ENCODE peak calls at places on chromosomes 4 and X, in five cellular contexts. S is AG10803, R is astrocyte of the cerebellum, B is cardiac muscle cell, I is fibroblast of pulmonary artery. T is an unnamed sample.
A peak's percentile ranks its signal among the peaks of the same experiment; 100 is the strongest.

GRCh38 chrX:150696264-150696789 is 3.1 kb downstream of the MTMR1 start:
- DNase-seq in B (no peak), I (no peak), R (no peak), S (no peak), T (no peak)

GRCh38 chrX:15299945-15300851 is 15.2 kb downstream of the ASB11 start:
- DNase-seq in B (peak; percentile 38), R (no peak), S (peak; percentile 17), I (peak; percentile 52), T (peak; percentile 21)

GRCh38 chrX:72477787-72478186 is 94.9 kb downstream of the HDAC8 start:
- DNase-seq in R (no peak), B (no peak), I (no peak), S (peak; percentile 4), T (peak; percentile 47)

GRCh38 chr4:1365271-1366178 is 18.5 kb downstream of the UVSSA start:
- DNase-seq in I (no peak), B (no peak), R (no peak), S (no peak), T (no peak)

GRCh38 chrX:101550362-101550761 is at the start of gene ARMCX1:
- DNase-seq in R (peak; percentile 35), B (peak; percentile 88), I (peak; percentile 85), S (peak; percentile 76), T (peak; percentile 85)

GRCh38 chrX:38061335-38061734 is 55.0 kb downstream of the SYTL5 start:
- DNase-seq in S (peak; percentile 10), B (no peak), R (peak; percentile 35), I (peak; percentile 20), T (peak; percentile 47)

GRCh38 chr4:26820346-26820745 is 40.3 kb upstream of the STIM2 start:
- DNase-seq in B (no peak), R (no peak), I (no peak), S (no peak), T (no peak)

GRCh38 chr4:41334182-41334581 is 77.5 kb downstream of the UCHL1 start:
- DNase-seq in S (no peak), R (no peak), I (no peak), B (no peak), T (no peak)

DNA sequence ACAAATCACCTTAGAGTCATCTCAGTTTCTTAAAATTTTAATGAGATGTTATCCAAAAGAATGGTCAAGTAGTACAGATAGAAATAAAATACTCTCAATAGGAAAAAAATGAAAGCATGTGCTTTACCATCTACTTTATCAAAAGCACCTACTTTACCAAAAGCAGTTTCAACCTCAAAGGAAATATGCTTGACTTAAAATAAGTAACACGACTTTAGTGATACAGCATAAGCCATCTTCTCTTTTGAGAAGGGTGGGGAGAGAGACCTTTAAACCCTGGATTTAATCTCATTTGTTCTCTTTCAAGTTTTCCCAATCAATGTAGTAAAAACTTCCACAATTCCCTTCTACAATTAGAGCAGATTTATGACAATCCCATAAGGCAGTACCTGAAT is 26.5 kb downstream of the OTUD4 start:
- DNase-seq in I (no peak), R (no peak), B (no peak), S (no peak), T (no peak)
- H3K4me3 ChIP-seq in I (no peak overlapping the region), R (no peak overlapping the region), B (no peak overlapping the region), S (no peak overlapping the region), T (no peak overlapping the region)

GRCh38 chr4:73193155-73193554 is 65.4 kb downstream of the ANKRD17 start:
- DNase-seq in I (no peak), R (no peak), S (no peak), B (no peak), T (no peak)

GRCh38 chr4:73189274-73189810 is 69.3 kb downstream of the ANKRD17 start:
- DNase-seq in R (no peak), B (no peak), I (no peak), S (no peak), T (no peak)

GRCh38 chr4:73193659-73194058 is 64.9 kb downstream of the ANKRD17 start:
- DNase-seq in R (no peak), S (no peak), B (no peak), I (no peak), T (no peak)

GRCh38 chr4:73197220-73197619 is 61.4 kb downstream of the ANKRD17 start:
- DNase-seq in B (peak; percentile 29), S (peak; percentile 3), R (no peak), I (peak; percentile 35), T (peak; percentile 56)

GRCh38 chr4:73194064-73194463 is 64.5 kb downstream of the ANKRD17 start:
- DNase-seq in I (no peak), S (no peak), B (no peak), R (no peak), T (no peak)
- TF ChIP-seq CTCF in I (no peak), S (no peak), B (no peak), R (no peak), T (no peak)

DNA sequence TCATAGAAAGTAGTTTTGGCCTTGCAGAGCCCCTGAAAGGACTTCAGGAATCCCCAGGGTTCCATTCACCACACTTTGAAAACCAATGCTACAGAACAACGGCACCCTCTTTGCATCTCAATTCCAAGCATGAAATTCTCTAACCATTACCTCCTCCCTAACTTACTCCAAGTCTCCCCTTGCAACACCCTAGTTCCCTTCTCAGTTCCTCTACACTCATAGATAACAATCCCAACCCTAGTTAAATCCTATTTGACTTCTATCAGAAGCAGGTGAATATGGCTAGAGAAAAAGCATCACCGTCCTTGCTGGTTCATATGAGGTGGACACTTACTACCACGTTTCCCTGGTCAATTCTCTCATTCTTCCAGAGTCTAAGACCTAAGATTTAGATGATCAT is 2.4 kb downstream of the RCHY1 start:
- DNase-seq in S (no peak), I (no peak), R (no peak), B (peak; percentile 2), T (no peak)
- H3K4me3 ChIP-seq in S (no peak overlapping the region), I (peak overlapping the region; percentile 92), R (peak overlapping the region; percentile 16), B (no peak overlapping the region), T (peak overlapping the region; percentile 97)

DNA sequence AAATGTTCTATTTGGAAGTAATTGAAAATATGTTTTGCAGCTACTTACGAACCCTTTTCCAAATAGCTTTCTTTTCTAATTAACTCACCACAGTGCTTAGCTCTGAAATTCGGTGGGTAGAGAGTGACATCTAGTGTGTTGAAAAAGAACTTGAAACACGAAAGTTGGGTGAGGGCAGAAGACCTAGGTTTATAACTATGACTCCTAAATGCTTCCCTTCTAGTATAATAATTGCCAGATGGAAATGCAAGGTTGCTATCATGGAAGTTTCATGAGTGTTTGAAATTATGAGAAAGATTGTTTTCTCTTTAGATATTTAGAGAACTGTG is 77.2 kb upstream of the NOCT start:
- DNase-seq in B (peak; percentile 72), I (peak; percentile 74), R (peak; percentile 66), S (peak; percentile 46), T (peak; percentile 54)
- TF ChIP-seq CTCF in B (peak; percentile 45), I (peak; percentile 54), R (peak; percentile 54), S (peak; percentile 62), T (peak; percentile 43)

DNA sequence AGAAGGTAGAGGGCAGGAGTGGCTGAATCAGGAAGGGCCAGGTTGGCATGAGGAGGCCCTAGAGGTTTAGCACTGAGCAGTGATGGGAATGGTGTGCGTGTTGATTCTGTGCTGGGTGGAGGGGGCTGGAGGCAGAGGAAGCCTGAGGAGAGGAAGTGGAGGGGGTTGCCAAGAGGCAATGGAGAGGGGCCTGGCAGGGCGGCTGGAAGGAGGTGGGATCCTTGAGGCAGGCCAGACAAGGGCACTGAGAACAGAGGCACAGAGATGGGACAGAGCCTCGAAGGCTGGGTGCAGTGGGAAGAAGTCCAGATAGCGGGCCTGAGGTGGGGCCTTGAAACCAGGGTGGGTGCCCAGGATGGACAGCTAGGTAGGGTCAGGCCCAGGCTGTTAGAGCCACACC is 24.3 kb downstream of the SH3BP2 start:
- DNase-seq in I (no peak), B (no peak), S (no peak), R (no peak), T (no peak)
- H3K4me3 ChIP-seq in I (no peak overlapping the region), B (no peak overlapping the region), S (no peak overlapping the region), R (no peak overlapping the region), T (no peak overlapping the region)

GRCh38 chrX:23610491-23610890 is 56.8 kb upstream of the PRDX4 start:
- DNase-seq in S (no peak), B (no peak), I (no peak), R (no peak), T (no peak)
- TF ChIP-seq CTCF in S (no peak), B (no peak), I (no peak), R (no peak), T (no peak)

DNA sequence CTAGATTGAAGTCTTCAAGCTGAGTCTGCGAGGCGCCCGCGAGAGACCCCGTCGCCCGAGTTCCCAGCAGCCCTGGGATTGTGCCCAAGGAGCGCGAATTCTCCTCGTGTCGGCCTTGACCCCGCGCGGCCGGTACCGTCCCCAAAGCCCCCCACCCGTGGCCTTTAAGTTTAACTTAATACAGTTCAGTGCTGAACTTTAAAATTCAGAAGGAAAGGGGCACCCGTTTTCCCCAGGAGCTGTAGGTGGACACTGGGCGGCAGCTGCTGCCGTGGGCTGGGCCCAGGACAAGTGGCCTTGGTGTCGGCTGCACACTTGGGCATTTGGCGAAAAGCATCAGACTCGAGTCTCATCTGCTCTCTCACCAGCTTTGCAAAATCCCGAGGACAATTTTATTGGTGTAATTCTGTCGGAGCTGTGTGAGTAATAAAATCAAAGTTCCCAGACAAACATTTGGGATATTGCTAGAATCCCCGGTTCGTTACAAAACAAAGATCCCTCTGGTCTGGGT is 634 bp downstream of the CWH43 start:
- DNase-seq in B (no peak), R (no peak), S (no peak), I (no peak), T (no peak)
- H3K4me3 ChIP-seq in B (no peak overlapping the region), R (no peak overlapping the region), S (no peak overlapping the region), I (no peak overlapping the region), T (no peak overlapping the region)

GRCh38 chrX:8455600-8455999 is 9.0 kb upstream of the VCX3B start:
- DNase-seq in S (no peak), I (no peak), B (peak; percentile 4), R (no peak), T (no peak)
- TF ChIP-seq CTCF in S (no peak), I (peak; percentile 15), B (peak; percentile 28), R (no peak), T (no peak)

DNA sequence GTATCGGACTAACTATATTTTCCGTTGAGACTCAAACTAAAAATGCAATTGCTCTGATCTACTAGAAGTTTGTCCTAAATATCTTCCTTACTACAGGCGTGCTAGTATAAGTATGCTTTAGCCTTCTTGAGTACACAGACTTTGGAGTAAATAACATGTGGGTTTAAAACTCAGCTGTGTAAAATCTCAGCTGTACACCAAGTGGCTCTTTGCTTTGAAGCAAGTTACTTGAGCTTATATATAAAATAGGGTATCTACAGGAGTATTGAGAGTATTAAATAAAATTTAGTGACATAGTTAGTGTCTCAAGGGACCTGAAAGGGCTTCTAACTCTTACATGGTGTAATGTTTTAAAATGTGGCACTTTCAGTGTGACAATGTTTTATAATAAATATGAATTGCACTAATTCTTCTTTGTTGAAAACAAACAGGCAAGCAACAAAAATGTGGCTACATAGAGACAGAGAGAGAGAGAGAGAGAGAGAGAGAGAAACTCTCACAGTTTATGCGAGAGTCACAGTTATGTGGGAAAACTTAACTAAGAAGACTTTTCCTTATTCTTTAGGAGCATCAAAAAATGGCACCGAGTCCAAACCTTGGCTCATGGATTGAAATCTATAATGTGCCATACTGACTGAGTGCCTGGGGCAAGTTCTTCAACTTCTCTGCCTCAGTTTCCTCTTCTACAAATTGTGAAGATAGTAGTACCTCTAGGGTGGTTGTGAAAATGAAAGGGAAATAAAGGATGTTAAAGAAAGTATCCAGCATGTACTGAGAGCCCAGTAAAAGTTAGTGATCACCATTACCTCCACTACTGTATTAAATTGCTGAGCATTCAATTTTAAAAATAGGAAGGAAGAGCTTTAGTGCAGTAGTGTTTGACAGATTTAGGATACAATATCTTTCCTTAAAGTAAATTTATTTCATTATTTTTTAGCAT is 187.8 kb upstream of the ANK2 start:
- DNase-seq in S (no peak), I (no peak), R (no peak), B (no peak), T (no peak)
- H3K4me3 ChIP-seq in S (no peak overlapping the region), I (no peak overlapping the region), R (no peak overlapping the region), B (no peak overlapping the region), T (no peak overlapping the region)

T was measured in fibroblast of villous mesenchyme.